ENCODE peak calls at places on chromosomes 3 and 15, in six cellular contexts. One of them, this sample, is unnamed.

GRCh38 chr3:46261926-46262594 is 19.8 kb downstream of the CCR3 start:
- DNase-seq in naive B cell: no peak
- DNase-seq in foreskin fibroblast: no peak
- DNase-seq in cardiac muscle cell: no peak
- DNase-seq in stromal cell of bone marrow: no peak
- DNase-seq in pancreas: no peak
- DNase-seq in this sample: no peak

GRCh38 chr15:90915216-90915807 is 12.2 kb downstream of the MAN2A2 start:
- DNase-seq in naive B cell: no peak
- DNase-seq in foreskin fibroblast: no peak
- DNase-seq in cardiac muscle cell: no peak
- DNase-seq in stromal cell of bone marrow: no peak
- DNase-seq in pancreas: no peak
- DNase-seq in this sample: no peak

GRCh38 chr15:33581032-33581431 is 270.3 kb downstream of the RYR3 start:
- DNase-seq in naive B cell: no peak
- DNase-seq in foreskin fibroblast: peak; percentile 10
- DNase-seq in cardiac muscle cell: peak; percentile 7
- DNase-seq in stromal cell of bone marrow: peak; percentile 48
- DNase-seq in pancreas: no peak
- DNase-seq in this sample: peak; percentile 54

GRCh38 chr3:112799946-112800345 is 46.7 kb downstream of the CD200R1L start:
- DNase-seq in naive B cell: no peak
- DNase-seq in foreskin fibroblast: peak; percentile 21
- DNase-seq in cardiac muscle cell: no peak
- DNase-seq in stromal cell of bone marrow: no peak
- DNase-seq in pancreas: no peak
- DNase-seq in this sample: no peak

GRCh38 chr15:58146734-58147133 is 8.6 kb downstream of the AQP9 start:
- DNase-seq in naive B cell: no peak
- DNase-seq in foreskin fibroblast: peak; percentile 76
- DNase-seq in cardiac muscle cell: no peak
- DNase-seq in stromal cell of bone marrow: peak; percentile 31
- DNase-seq in pancreas: no peak
- DNase-seq in this sample: no peak

GRCh38 chr15:38667875-38668274 is 103.3 kb upstream of the RASGRP1 start:
- DNase-seq in naive B cell: no peak
- DNase-seq in foreskin fibroblast: no peak
- DNase-seq in cardiac muscle cell: no peak
- DNase-seq in stromal cell of bone marrow: no peak
- DNase-seq in pancreas: no peak
- DNase-seq in this sample: no peak

GRCh38 chr3:116059421-116060096 is 385.7 kb downstream of the LSAMP start:
- DNase-seq in naive B cell: no peak
- DNase-seq in foreskin fibroblast: peak; percentile 93
- DNase-seq in cardiac muscle cell: peak; percentile 17
- DNase-seq in stromal cell of bone marrow: peak; percentile 26
- DNase-seq in pancreas: no peak
- DNase-seq in this sample: no peak

GRCh38 chr3:168933614-168934013 is 729.9 kb downstream of the MECOM start:
- DNase-seq in naive B cell: no peak
- DNase-seq in foreskin fibroblast: no peak
- DNase-seq in cardiac muscle cell: no peak
- DNase-seq in stromal cell of bone marrow: peak; percentile 22
- DNase-seq in pancreas: no peak
- DNase-seq in this sample: no peak

GRCh38 chr3:63349583-63350177 is 71.6 kb downstream of the SYNPR start:
- DNase-seq in naive B cell: no peak
- DNase-seq in foreskin fibroblast: peak; percentile 87
- DNase-seq in cardiac muscle cell: peak; percentile 80
- DNase-seq in stromal cell of bone marrow: peak; percentile 57
- DNase-seq in pancreas: no peak
- DNase-seq in this sample: peak; percentile 15

GRCh38 chr15:67843571-67844387 is 3.9 kb upstream of the RNU6-1 start:
- DNase-seq in naive B cell: no peak
- DNase-seq in foreskin fibroblast: peak; percentile 55
- DNase-seq in cardiac muscle cell: peak; percentile 50
- DNase-seq in stromal cell of bone marrow: no peak
- DNase-seq in pancreas: no peak
- DNase-seq in this sample: peak; percentile 80

GRCh38 chr15:40856736-40857135 is 12.9 kb downstream of the SPINT1 start:
- DNase-seq in naive B cell: no peak
- DNase-seq in foreskin fibroblast: no peak
- DNase-seq in cardiac muscle cell: no peak
- DNase-seq in stromal cell of bone marrow: no peak
- DNase-seq in pancreas: no peak
- DNase-seq in this sample: no peak

GRCh38 chr3:76438971-76439370 is 600.9 kb upstream of the ROBO2 start:
- DNase-seq in naive B cell: no peak
- DNase-seq in foreskin fibroblast: peak; percentile 55
- DNase-seq in cardiac muscle cell: no peak
- DNase-seq in stromal cell of bone marrow: no peak
- DNase-seq in pancreas: no peak
- DNase-seq in this sample: no peak

GRCh38 chr3:39401983-39402382 is 4.5 kb upstream of the RPSA start:
- DNase-seq in naive B cell: no peak
- DNase-seq in foreskin fibroblast: peak; percentile 39
- DNase-seq in cardiac muscle cell: no peak
- DNase-seq in stromal cell of bone marrow: no peak
- DNase-seq in pancreas: no peak
- DNase-seq in this sample: no peak

GRCh38 chr3:191431160-191431822 is 29.7 kb upstream of the PYDC2 start:
- DNase-seq in naive B cell: no peak
- DNase-seq in foreskin fibroblast: no peak
- DNase-seq in cardiac muscle cell: no peak
- DNase-seq in stromal cell of bone marrow: no peak
- DNase-seq in pancreas: no peak
- DNase-seq in this sample: no peak

GRCh38 chr3:169295126-169295525 is 368.4 kb downstream of the MECOM start:
- DNase-seq in naive B cell: no peak
- DNase-seq in foreskin fibroblast: peak; percentile 55
- DNase-seq in cardiac muscle cell: no peak
- DNase-seq in stromal cell of bone marrow: no peak
- DNase-seq in pancreas: no peak
- DNase-seq in this sample: no peak

GRCh38 chr15:28974142-28974541 is 88.4 kb downstream of the APBA2 start:
- DNase-seq in naive B cell: no peak
- DNase-seq in foreskin fibroblast: no peak
- DNase-seq in cardiac muscle cell: no peak
- DNase-seq in stromal cell of bone marrow: no peak
- DNase-seq in pancreas: no peak
- DNase-seq in this sample: no peak

GRCh38 chr3:11438636-11439035 is 166.4 kb downstream of the ATG7 start:
- DNase-seq in naive B cell: no peak
- DNase-seq in foreskin fibroblast: no peak
- DNase-seq in cardiac muscle cell: no peak
- DNase-seq in stromal cell of bone marrow: peak; percentile 39
- DNase-seq in pancreas: no peak
- DNase-seq in this sample: peak; percentile 60

GRCh38 chr3:102712896-102713295 is 278.1 kb downstream of the ZPLD1 start:
- DNase-seq in naive B cell: no peak
- DNase-seq in foreskin fibroblast: no peak
- DNase-seq in cardiac muscle cell: no peak
- DNase-seq in stromal cell of bone marrow: no peak
- DNase-seq in pancreas: no peak
- DNase-seq in this sample: no peak

GRCh38 chr15:22873204-22873701 is 34.8 kb downstream of the NIPA2 start:
- DNase-seq in naive B cell: no peak
- DNase-seq in foreskin fibroblast: peak; percentile 16
- DNase-seq in cardiac muscle cell: no peak
- DNase-seq in stromal cell of bone marrow: no peak
- DNase-seq in pancreas: peak; percentile 35
- DNase-seq in this sample: no peak

GRCh38 chr3:174862101-174862500 is 3.0 kb downstream of the NAALADL2 start:
- DNase-seq in naive B cell: no peak
- DNase-seq in foreskin fibroblast: no peak
- DNase-seq in cardiac muscle cell: peak; percentile 4
- DNase-seq in stromal cell of bone marrow: no peak
- DNase-seq in pancreas: no peak
- DNase-seq in this sample: no peak

GRCh38 chr15:76098685-76099084 is 38.9 kb downstream of the TMEM266 start:
- DNase-seq in naive B cell: no peak
- DNase-seq in foreskin fibroblast: no peak
- DNase-seq in cardiac muscle cell: no peak
- DNase-seq in stromal cell of bone marrow: no peak
- DNase-seq in pancreas: no peak
- DNase-seq in this sample: no peak